ENCODE peak calls at places on chromosomes 3 and 15, in nine cellular contexts. H is stimulated activated CD4-positive, alpha-beta T cell treated with anti-CD3 and anti-CD28 coated beads, Interleukin-4, amount 100 ng/mL, for 48 hours; B is upper lobe of right lung; Z is progenitor cell of endocrine pancreas; M is GM18507; T is T-helper 9 cell; N is activated CD4-positive, alpha-beta T cell treated with anti-CD3 and anti-CD28 coated beads for 36 hours; K is AG20443; O is hepatocyte. D is an unnamed sample.
A peak's percentile ranks its signal among the peaks of the same experiment; 100 is the strongest.

GRCh38 chr15:96360581-96361308 is 30.2 kb downstream of the NR2F2 start:
- DNase-seq in H (no peak), B (no peak), Z (no peak), M (no peak), T (no peak), N (no peak), K (no peak), O (no peak), D (no peak)

GRCh38 chr3:112297714-112298113 is 3.7 kb upstream of the SLC9C1 start:
- DNase-seq in H (no peak), B (no peak), Z (no peak), M (no peak), T (no peak), N (no peak), K (no peak), O (no peak), D (no peak)

GRCh38 chr15:52139599-52140462 is 27.3 kb upstream of the BCL2L10 start:
- DNase-seq in H (peak; percentile 74), B (peak; percentile 82), Z (peak; percentile 45), M (peak; percentile 64), T (peak; percentile 61), N (peak; percentile 86), K (peak; percentile 83), O (peak; percentile 77), D (no peak)

GRCh38 chr3:113825090-113825489 is 13.5 kb upstream of the GRAMD1C start:
- DNase-seq in H (no peak), B (no peak), Z (no peak), M (peak; percentile 36), T (no peak), N (no peak), K (peak; percentile 18), O (peak; percentile 16), D (no peak)

GRCh38 chr3:134201201-134202130 is 49.2 kb downstream of the RYK start:
- DNase-seq in H (no peak), B (no peak), Z (no peak), M (no peak), T (no peak), N (no peak), K (peak; percentile 69), O (no peak), D (no peak)

GRCh38 chr3:20346369-20346768 is 160.4 kb upstream of the SGO1 start:
- DNase-seq in H (no peak), B (no peak), Z (no peak), M (no peak), T (no peak), N (no peak), K (no peak), O (no peak), D (no peak)

GRCh38 chr15:62809106-62809967 is 233.2 kb upstream of the TPM1 start:
- DNase-seq in H (no peak), B (no peak), Z (no peak), M (no peak), T (no peak), N (no peak), K (peak; percentile 66), O (no peak), D (no peak)

GRCh38 chr3:50333744-50334328 is 5.8 kb upstream of the TUSC2 start:
- DNase-seq in H (no peak), B (no peak), Z (no peak), M (no peak), T (no peak), N (no peak), K (peak; percentile 64), O (no peak), D (no peak)

GRCh38 chr15:75123395-75123794 is 78.3 kb upstream of the C15orf39 start:
- DNase-seq in H (no peak), B (no peak), Z (no peak), M (no peak), T (no peak), N (no peak), K (peak; percentile 75), O (no peak), D (no peak)

GRCh38 chr3:50624634-50625033 is 7.7 kb downstream of the MAPKAPK3 start:
- DNase-seq in H (no peak), B (no peak), Z (no peak), M (no peak), T (no peak), N (no peak), K (no peak), O (no peak), D (no peak)

GRCh38 chr3:25679642-25680302 is 15.1 kb upstream of the TOP2B start:
- DNase-seq in H (no peak), B (no peak), Z (no peak), M (no peak), T (no peak), N (no peak), K (no peak), O (no peak), D (no peak)